ENCODE peak calls at places on chromosomes 1 and 21, in five cellular contexts. C, X, Z, V and T are unnamed samples.

GRCh38 chr1:205629751-205630150 is 2.1 kb downstream of the ELK4 start:
- DNase-seq in C (no peak), X (no peak), Z (no peak), V (peak; percentile 24), T (no peak)

GRCh38 chr1:112358798-112359408 is 37.1 kb upstream of the CTTNBP2NL start:
- DNase-seq in C (peak; percentile 76), X (peak; percentile 49), Z (peak; percentile 75), V (peak; percentile 71), T (peak; percentile 92)

GRCh38 chr1:6471086-6471841 is 5.3 kb upstream of the TNFRSF25 start:
- DNase-seq in C (peak; percentile 91), X (no peak), Z (no peak), V (no peak), T (no peak)

GRCh38 chr1:110482662-110483307 is 31.8 kb downstream of the PROK1 start:
- DNase-seq in C (no peak), X (no peak), Z (no peak), V (no peak), T (no peak)

GRCh38 chr1:62367005-62367547 is 47.8 kb upstream of the KANK4 start:
- DNase-seq in C (no peak), X (no peak), Z (no peak), V (no peak), T (no peak)

GRCh38 chr1:217048104-217048707 is 325.0 kb upstream of the ESRRG start:
- DNase-seq in C (no peak), X (no peak), Z (no peak), V (no peak), T (no peak)

GRCh38 chr1:155081472-155082300 is 3.0 kb downstream of the EFNA3 start:
- DNase-seq in C (peak; percentile 63), X (peak; percentile 34), Z (no peak), V (no peak), T (peak; percentile 72)

GRCh38 chr1:226656601-226657277 is 82.3 kb downstream of the ITPKB start:
- DNase-seq in C (peak; percentile 64), X (no peak), Z (peak; percentile 29), V (peak; percentile 74), T (peak; percentile 78)

GRCh38 chr1:113042336-113043143 is 30.5 kb upstream of the LRIG2 start:
- DNase-seq in C (peak; percentile 83), X (peak; percentile 78), Z (peak; percentile 81), V (peak; percentile 81), T (peak; percentile 90)

GRCh38 chr1:10339815-10340214 is 59.0 kb upstream of the PGD start:
- DNase-seq in C (peak; percentile 45), X (peak; percentile 58), Z (peak; percentile 68), V (peak; percentile 22), T (no peak)

GRCh38 chr1:84412316-84412942 is 14.1 kb downstream of the DNASE2B start:
- DNase-seq in C (no peak), X (no peak), Z (no peak), V (peak; percentile 61), T (no peak)

GRCh38 chr1:245155186-245156040 is 628 bp downstream of the KIF26B start:
- DNase-seq in C (no peak), X (peak; percentile 53), Z (no peak), V (peak; percentile 74), T (no peak)

GRCh38 chr1:2229032-2229920 is 1.2 kb downstream of the SKI start:
- DNase-seq in C (peak; percentile 68), X (peak; percentile 79), Z (peak; percentile 86), V (peak; percentile 73), T (peak; percentile 89)

GRCh38 chr1:36906555-36906954 is 127.8 kb downstream of the GRIK3 start:
- DNase-seq in C (no peak), X (no peak), Z (no peak), V (no peak), T (no peak)

GRCh38 chr1:60290393-60290792 is 216.8 kb upstream of the C1orf87 start:
- DNase-seq in C (no peak), X (no peak), Z (no peak), V (no peak), T (no peak)

GRCh38 chr1:46466477-46467182 is 23.0 kb upstream of the DMBX1 start:
- DNase-seq in C (no peak), X (peak; percentile 54), Z (peak; percentile 49), V (peak; percentile 17), T (no peak)

GRCh38 chr1:185409763-185410528 is 92.9 kb upstream of the IVNS1ABP start:
- DNase-seq in C (no peak), X (no peak), Z (no peak), V (peak; percentile 63), T (no peak)

GRCh38 chr1:12144969-12145368 is 21.8 kb upstream of the TNFRSF1B start:
- DNase-seq in C (no peak), X (no peak), Z (no peak), V (no peak), T (no peak)

GRCh38 chr1:115227683-115228082 is 110.4 kb downstream of the NGF start:
- DNase-seq in C (no peak), X (no peak), Z (no peak), V (no peak), T (no peak)

GRCh38 chr1:207021876-207022596 is 10.5 kb downstream of the C1orf116 start:
- DNase-seq in C (peak; percentile 43), X (no peak), Z (no peak), V (no peak), T (no peak)

GRCh38 chr1:207022996-207023679 is 9.4 kb downstream of the C1orf116 start:
- DNase-seq in C (no peak), X (no peak), Z (no peak), V (no peak), T (no peak)

GRCh38 chr1:207025144-207025880 is 7.2 kb downstream of the C1orf116 start:
- DNase-seq in C (no peak), X (peak; percentile 57), Z (peak; percentile 57), V (peak; percentile 41), T (no peak)

GRCh38 chr1:207026177-207026576 is 6.4 kb downstream of the C1orf116 start:
- DNase-seq in C (no peak), X (no peak), Z (no peak), V (no peak), T (no peak)

GRCh38 chr1:207024202-207025143 is 8.1 kb downstream of the C1orf116 start:
- DNase-seq in C (no peak), X (no peak), Z (no peak), V (no peak), T (no peak)
- H3K4me1 ChIP-seq in C (peaks cover 7% of the 10 kb centered on the region), X (peaks cover 32% of the 10 kb centered on the region), Z (no peaks in the 10 kb centered on the region), V (peaks cover 22% of the 10 kb centered on the region), T (no peaks in the 10 kb centered on the region)

DNA sequence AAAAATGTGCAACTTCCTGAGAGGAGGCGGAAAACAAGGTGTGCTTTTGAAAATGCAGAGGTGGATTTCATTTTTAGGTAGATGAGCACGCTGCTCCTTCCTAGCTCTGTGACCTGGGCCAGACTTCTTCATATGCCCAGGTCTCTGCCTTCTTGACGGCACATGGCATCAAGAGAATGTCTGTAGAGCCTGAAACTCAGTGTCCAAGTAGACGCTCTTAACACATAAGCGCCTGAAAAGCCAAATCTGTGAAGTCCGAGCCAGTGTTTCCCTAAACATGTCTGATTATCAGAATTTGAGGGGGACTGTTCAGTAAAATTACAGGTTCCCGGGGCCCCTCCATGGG is 25.7 kb downstream of the FHAD1 start:
- DNase-seq in C (no peak), X (no peak), Z (no peak), V (no peak), T (no peak)
- H3K4me1 ChIP-seq in C (no peaks in the 10 kb centered on the region), X (no peaks in the 10 kb centered on the region), Z (no peaks in the 10 kb centered on the region), V (peaks cover 3% of the 10 kb centered on the region), T (no peaks in the 10 kb centered on the region)

DNA sequence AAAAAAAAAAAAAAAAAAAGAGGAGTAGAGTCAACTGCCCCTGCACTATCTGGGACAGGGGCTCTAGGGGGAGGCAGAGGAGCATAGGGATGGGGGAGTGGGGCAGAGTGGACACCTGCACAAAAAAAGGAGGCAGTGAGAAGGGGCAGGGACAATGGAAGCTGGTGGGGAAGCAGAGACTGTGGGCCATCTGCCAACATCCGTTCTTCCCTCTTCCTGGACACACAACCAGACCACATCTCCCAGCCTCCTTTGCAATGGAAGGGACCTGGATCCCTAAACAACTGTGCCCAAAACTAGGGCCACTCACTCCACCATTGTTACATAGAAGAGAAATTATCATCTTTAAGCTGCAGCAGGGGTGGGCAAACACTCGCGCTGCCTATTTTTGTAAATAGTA is 38.4 kb downstream of the NEK2 start:
- DNase-seq in C (no peak), X (no peak), Z (no peak), V (no peak), T (no peak)
- H3K4me1 ChIP-seq in C (no peaks in the 10 kb centered on the region), X (peaks cover 4% of the 10 kb centered on the region), Z (peaks cover 7% of the 10 kb centered on the region), V (peaks cover 30% of the 10 kb centered on the region), T (no peaks in the 10 kb centered on the region)

DNA sequence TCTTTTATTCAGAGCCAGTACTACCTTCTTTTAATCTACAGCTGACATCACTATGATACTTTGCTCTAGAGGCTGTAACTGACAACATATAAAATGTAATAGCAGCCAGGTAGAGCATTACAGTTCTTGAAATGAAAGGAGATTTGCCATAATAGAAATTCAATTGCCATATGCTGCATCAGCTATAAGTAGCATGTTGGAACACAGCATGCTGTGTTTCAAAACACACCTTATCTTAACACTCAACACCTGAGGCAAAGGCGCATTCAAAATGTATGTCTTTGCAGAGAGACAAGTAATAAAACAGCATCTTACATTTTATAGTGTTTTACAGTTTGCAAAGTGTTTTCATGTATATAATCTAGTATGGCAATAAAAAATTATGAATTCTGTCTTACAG is 24.0 kb upstream of the KRTAP21-1 start:
- DNase-seq in C (no peak), X (no peak), Z (no peak), V (no peak), T (no peak)
- H3K4me1 ChIP-seq in C (no peaks in the 10 kb centered on the region), X (no peaks in the 10 kb centered on the region), Z (no peaks in the 10 kb centered on the region), V (no peaks in the 10 kb centered on the region), T (no peaks in the 10 kb centered on the region)

DNA sequence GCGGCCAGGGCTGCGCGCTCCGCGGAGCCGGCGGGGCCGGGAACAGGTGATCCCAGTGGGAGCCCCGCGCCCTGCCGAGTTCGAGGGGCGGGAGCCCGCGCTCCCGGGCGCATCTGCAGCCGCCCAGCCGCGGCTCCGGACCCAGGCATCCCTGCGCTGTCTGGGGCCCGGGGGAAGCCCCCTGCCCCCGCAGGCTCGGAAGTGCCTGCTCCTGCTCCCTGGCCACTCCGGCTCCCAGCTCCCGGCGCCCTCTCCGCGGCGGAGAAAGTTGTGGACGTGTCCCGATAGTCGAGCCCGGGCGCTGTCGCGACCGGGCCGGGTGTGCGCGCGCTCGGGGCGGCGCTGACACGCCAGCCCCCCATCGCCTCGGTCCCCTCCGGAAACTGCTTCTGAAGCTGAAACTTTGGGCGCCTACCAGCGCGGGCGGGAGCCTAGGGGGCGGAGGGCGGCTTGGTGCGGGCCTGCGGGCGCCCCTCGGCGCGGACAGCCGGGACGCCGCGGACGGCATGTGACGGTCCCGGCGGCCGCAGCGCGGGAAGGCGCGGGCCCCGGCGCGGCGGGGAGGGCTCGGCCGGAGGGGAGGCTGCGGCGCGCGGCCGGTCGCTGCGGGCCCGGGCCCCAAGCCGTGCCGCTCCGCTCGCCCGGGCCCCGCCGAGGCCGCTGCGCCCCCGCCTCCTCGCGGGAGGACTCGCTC is 488 bp downstream of the MAN1C1 start:
- DNase-seq in C (no peak), X (peak; percentile 39), Z (peak; percentile 35), V (no peak), T (no peak)
- H3K4me1 ChIP-seq in C (peaks cover 10% of the 10 kb centered on the region), X (peaks cover 21% of the 10 kb centered on the region), Z (peaks cover 15% of the 10 kb centered on the region), V (peaks cover 24% of the 10 kb centered on the region), T (no peaks in the 10 kb centered on the region)

DNA sequence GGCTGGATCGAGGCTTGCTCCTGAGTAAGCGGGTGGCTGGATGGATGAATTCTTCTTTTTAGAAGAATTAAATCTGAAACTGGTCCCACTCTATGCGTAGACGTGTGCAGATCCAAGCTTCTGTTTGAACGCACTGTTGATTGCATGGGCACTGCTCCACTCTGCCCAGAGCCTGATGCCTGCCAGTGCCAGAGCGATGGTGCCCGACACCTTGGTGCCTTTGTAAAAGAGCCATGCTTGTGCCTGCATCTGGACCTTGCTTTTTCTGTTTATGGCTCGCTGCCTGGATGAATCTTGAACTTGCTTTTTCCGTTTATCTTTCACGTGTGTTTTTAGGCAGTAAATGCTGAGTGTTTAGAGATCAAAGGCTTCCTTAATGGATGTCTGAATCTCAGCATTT is 15.0 kb upstream of the PWP2 start:
- DNase-seq in C (peak; percentile 36), X (no peak), Z (no peak), V (no peak), T (no peak)
- H3K4me1 ChIP-seq in C (peaks cover 22% of the 10 kb centered on the region), X (no peaks in the 10 kb centered on the region), Z (peaks cover 3% of the 10 kb centered on the region), V (peaks cover 24% of the 10 kb centered on the region), T (no peaks in the 10 kb centered on the region)